ENCODE peak calls at places on chromosomes 5 and 9, in four cellular contexts. One of them, this sample, is unnamed.

GRCh38 chr5:100802188-100802587 is 100.9 kb downstream of the ST8SIA4 start:
- DNase-seq in nephron progenitor cell: no peak
- DNase-seq in WTC11: no peak
- DNase-seq in BJ: no peak
- DNase-seq in this sample: no peak

GRCh38 chr5:116824751-116825438 is 250.3 kb upstream of the SEMA6A start:
- DNase-seq in nephron progenitor cell: no peak
- DNase-seq in WTC11: no peak
- DNase-seq in BJ: no peak
- DNase-seq in this sample: no peak

GRCh38 chr9:133683494-133684460 is 47.6 kb downstream of the DBH start:
- DNase-seq in nephron progenitor cell: no peak
- DNase-seq in WTC11: no peak
- DNase-seq in BJ: no peak
- DNase-seq in this sample: no peak

GRCh38 chr5:160938532-160938931 is 86.5 kb upstream of the ATP10B start:
- DNase-seq in nephron progenitor cell: no peak
- DNase-seq in WTC11: no peak
- DNase-seq in BJ: no peak
- DNase-seq in this sample: peak; percentile 50

GRCh38 chr5:90940227-90940995 is 381.8 kb downstream of the ADGRV1 start:
- DNase-seq in nephron progenitor cell: peak; percentile 38
- DNase-seq in WTC11: peak; percentile 65
- DNase-seq in BJ: no peak
- DNase-seq in this sample: no peak

GRCh38 chr9:108562176-108562575 is 293.6 kb downstream of the ACTL7B start:
- DNase-seq in nephron progenitor cell: no peak
- DNase-seq in WTC11: no peak
- DNase-seq in BJ: no peak
- DNase-seq in this sample: no peak

GRCh38 chr5:178383301-178383918 is 150.8 kb upstream of the PHYKPL start:
- DNase-seq in nephron progenitor cell: no peak
- DNase-seq in WTC11: no peak
- DNase-seq in BJ: no peak
- DNase-seq in this sample: no peak

GRCh38 chr5:52895070-52895469 is 94.1 kb upstream of the ITGA2 start:
- DNase-seq in nephron progenitor cell: no peak
- DNase-seq in WTC11: no peak
- DNase-seq in BJ: no peak
- DNase-seq in this sample: no peak

GRCh38 chr9:123291736-123292135 is 23.4 kb upstream of the STRBP start:
- DNase-seq in nephron progenitor cell: no peak
- DNase-seq in WTC11: no peak
- DNase-seq in BJ: no peak
- DNase-seq in this sample: no peak

GRCh38 chr5:56211298-56211865 is 21.7 kb downstream of the ANKRD55 start:
- DNase-seq in nephron progenitor cell: peak; percentile 25
- DNase-seq in WTC11: no peak
- DNase-seq in BJ: peak; percentile 78
- DNase-seq in this sample: peak; percentile 92

GRCh38 chr9:130036099-130036498 is 6.9 kb downstream of the FNBP1 start:
- DNase-seq in nephron progenitor cell: no peak
- DNase-seq in WTC11: no peak
- DNase-seq in BJ: no peak
- DNase-seq in this sample: no peak

GRCh38 chr9:17906841-17907779 is 328.2 kb downstream of the SH3GL2 start:
- DNase-seq in nephron progenitor cell: peak; percentile 37
- DNase-seq in WTC11: peak; percentile 47
- DNase-seq in BJ: no peak
- DNase-seq in this sample: no peak

GRCh38 chr5:42235837-42236236 is 187.4 kb upstream of the GHR start:
- DNase-seq in nephron progenitor cell: no peak
- DNase-seq in WTC11: no peak
- DNase-seq in BJ: no peak
- DNase-seq in this sample: no peak

GRCh38 chr5:139882961-139883539 is 87.4 kb downstream of the PSD2 start:
- DNase-seq in nephron progenitor cell: no peak
- DNase-seq in WTC11: no peak
- DNase-seq in BJ: no peak
- DNase-seq in this sample: no peak

GRCh38 chr5:180090769-180091546 is 19.4 kb upstream of the RNF130 start:
- DNase-seq in nephron progenitor cell: no peak
- DNase-seq in WTC11: peak; percentile 67
- DNase-seq in BJ: no peak
- DNase-seq in this sample: no peak

GRCh38 chr5:10631597-10631996 is 67.7 kb downstream of the ANKRD33B start:
- DNase-seq in nephron progenitor cell: no peak
- DNase-seq in WTC11: no peak
- DNase-seq in BJ: no peak
- DNase-seq in this sample: no peak

GRCh38 chr5:9549941-9550340 is 4.1 kb upstream of the SEMA5A start:
- DNase-seq in nephron progenitor cell: no peak
- DNase-seq in WTC11: no peak
- DNase-seq in BJ: no peak
- DNase-seq in this sample: no peak

GRCh38 chr9:93974151-93974550 is 19.0 kb upstream of the BARX1 start:
- DNase-seq in nephron progenitor cell: no peak
- DNase-seq in WTC11: no peak
- DNase-seq in BJ: no peak
- DNase-seq in this sample: no peak

GRCh38 chr5:42813533-42813932 is 1.8 kb upstream of the SELENOP start:
- DNase-seq in nephron progenitor cell: peak; percentile 35
- DNase-seq in WTC11: peak; percentile 80
- DNase-seq in BJ: no peak
- DNase-seq in this sample: no peak

GRCh38 chr5:169805527-169805934 is 168.5 kb downstream of the DOCK2 start:
- DNase-seq in nephron progenitor cell: peak; percentile 29
- DNase-seq in WTC11: no peak
- DNase-seq in BJ: no peak
- DNase-seq in this sample: no peak

DNA sequence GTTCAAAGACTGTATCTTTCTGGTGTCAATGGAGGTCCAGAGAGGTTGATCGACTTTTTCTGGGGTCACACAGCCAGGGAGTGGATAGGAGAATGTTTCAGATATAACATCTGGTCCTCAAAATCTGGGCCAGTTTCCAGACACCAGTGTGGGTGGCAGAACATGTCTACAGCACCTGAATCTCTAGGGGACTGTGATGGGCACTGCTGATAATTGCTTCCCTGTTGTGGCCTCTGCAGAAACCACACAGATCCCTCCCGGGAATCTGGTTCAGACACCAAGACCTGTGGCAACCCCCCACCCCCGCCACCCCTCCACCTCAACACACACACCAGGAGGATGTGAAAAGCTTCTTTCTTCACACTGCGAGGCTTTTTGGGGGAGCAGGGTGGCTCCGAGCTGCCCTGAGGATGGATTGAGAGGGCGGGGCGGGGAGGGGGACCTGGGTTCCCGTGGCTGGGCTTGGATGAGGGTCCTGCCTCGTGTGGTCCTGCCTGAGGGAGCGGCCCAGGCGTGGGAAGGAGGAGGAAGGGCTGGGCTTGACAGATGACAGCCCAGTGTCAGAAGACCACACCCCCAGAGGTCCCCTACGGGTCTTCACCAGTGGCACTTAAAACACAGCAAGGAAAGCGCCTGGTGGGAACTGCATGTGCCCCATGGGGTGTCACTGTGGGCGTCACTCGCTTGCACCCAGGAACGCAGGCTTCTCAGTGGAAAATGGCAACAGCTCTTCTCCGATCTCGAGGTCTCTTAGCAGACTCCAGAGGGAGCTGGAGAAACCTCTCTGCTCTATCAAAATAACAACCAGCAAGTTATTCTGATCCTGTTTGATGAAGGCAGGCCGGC is 55.2 kb downstream of the TRIP13 start:
- DNase-seq in nephron progenitor cell: no peak
- DNase-seq in WTC11: no peak
- DNase-seq in BJ: no peak
- DNase-seq in this sample: no peak
- TF ChIP-seq CTCF in nephron progenitor cell: no peak
- TF ChIP-seq CTCF in WTC11: no peak
- TF ChIP-seq CTCF in BJ: peak; percentile 18
- TF ChIP-seq CTCF in this sample: no peak

GRCh38 chr5:14872070-14872989 is 752 bp upstream of the ANKH start:
- DNase-seq in nephron progenitor cell: peak; percentile 70
- DNase-seq in WTC11: peak; percentile 45
- DNase-seq in BJ: no peak
- DNase-seq in this sample: no peak
- TF ChIP-seq CTCF in nephron progenitor cell: no peak
- TF ChIP-seq CTCF in WTC11: no peak
- TF ChIP-seq CTCF in BJ: no peak
- TF ChIP-seq CTCF in this sample: no peak

DNA sequence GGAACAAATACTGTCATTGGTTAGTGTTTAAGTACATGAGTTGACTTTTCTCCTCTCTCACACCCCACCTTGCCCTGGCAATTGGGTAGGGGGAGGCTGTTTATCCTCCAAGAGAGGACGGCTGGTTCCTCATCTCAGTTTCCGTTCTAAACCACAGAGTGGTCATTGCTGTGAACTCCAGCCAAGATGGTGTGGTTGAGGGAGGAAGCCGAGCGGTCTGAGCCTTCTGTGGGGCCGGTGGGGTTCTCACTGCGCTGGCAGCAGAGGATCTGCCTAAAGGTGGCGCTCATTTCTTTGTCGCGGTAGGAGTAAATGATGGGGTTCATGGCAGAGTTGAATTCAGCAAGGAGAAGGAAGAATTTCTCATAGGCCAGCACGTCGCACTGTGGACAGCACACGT is 163.0 kb downstream of the LPAR1 start:
- DNase-seq in nephron progenitor cell: no peak
- DNase-seq in WTC11: peak; percentile 68
- DNase-seq in BJ: no peak
- DNase-seq in this sample: no peak
- TF ChIP-seq CTCF in nephron progenitor cell: no peak
- TF ChIP-seq CTCF in WTC11: peak; percentile 15
- TF ChIP-seq CTCF in BJ: no peak
- TF ChIP-seq CTCF in this sample: no peak

GRCh38 chr5:12934722-12935121 is 1009.8 kb downstream of the DNAH5 start:
- DNase-seq in nephron progenitor cell: no peak
- DNase-seq in WTC11: no peak
- DNase-seq in BJ: no peak
- DNase-seq in this sample: no peak
- TF ChIP-seq CTCF in nephron progenitor cell: no peak
- TF ChIP-seq CTCF in WTC11: no peak
- TF ChIP-seq CTCF in BJ: no peak
- TF ChIP-seq CTCF in this sample: no peak

GRCh38 chr9:35510745-35511428 is 21.0 kb downstream of the RUSC2 start:
- DNase-seq in nephron progenitor cell: no peak
- DNase-seq in WTC11: no peak
- DNase-seq in BJ: peak; percentile 99
- DNase-seq in this sample: peak; percentile 67
- TF ChIP-seq CTCF in nephron progenitor cell: no peak
- TF ChIP-seq CTCF in WTC11: no peak
- TF ChIP-seq CTCF in BJ: peak; percentile 41
- TF ChIP-seq CTCF in this sample: peak; percentile 35

GRCh38 chr5:142720561-142721275 is 34.8 kb upstream of the FGF1 start:
- DNase-seq in nephron progenitor cell: no peak
- DNase-seq in WTC11: no peak
- DNase-seq in BJ: no peak
- DNase-seq in this sample: no peak
- TF ChIP-seq CTCF in nephron progenitor cell: no peak
- TF ChIP-seq CTCF in WTC11: no peak
- TF ChIP-seq CTCF in BJ: no peak
- TF ChIP-seq CTCF in this sample: no peak

DNA sequence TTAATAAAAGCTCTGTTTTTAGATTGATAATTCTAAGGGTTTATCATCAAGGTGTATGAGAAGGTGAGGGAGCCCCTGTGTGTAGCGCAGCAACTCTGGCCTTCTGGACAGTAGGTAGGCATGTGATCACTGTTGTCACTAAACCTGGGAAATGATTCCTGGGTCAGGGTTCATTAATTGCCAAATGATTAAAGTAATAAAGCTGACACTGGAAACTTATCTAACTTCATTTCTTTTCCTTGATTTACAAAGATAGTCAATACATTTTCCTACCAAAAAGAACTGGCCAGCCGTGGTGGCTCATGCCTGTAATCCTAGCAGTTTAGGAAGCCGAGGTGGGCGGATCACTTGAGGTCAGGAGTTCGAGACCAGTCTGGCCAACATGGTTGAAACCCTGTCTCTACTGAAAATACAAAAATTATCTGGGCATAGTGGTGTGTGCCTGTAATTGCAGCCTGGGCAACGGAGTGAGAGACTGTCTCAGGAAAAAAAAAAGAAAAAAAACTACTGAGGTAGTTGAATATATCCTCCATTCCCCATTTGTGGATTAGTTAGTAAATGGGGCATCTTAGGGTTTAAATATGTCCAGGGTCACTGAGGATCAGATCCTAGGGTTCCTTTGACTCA is 2.4 kb downstream of the EHMT1 start:
- DNase-seq in nephron progenitor cell: no peak
- DNase-seq in WTC11: no peak
- DNase-seq in BJ: no peak
- DNase-seq in this sample: no peak
- TF ChIP-seq CTCF in nephron progenitor cell: peak; percentile 32
- TF ChIP-seq CTCF in WTC11: no peak
- TF ChIP-seq CTCF in BJ: peak; percentile 38
- TF ChIP-seq CTCF in this sample: peak; percentile 25

GRCh38 chr5:88925692-88926490 is 42.9 kb upstream of the MEF2C start:
- DNase-seq in nephron progenitor cell: no peak
- DNase-seq in WTC11: no peak
- DNase-seq in BJ: no peak
- DNase-seq in this sample: no peak

GRCh38 chr5:88929385-88929784 is 46.4 kb upstream of the MEF2C start:
- DNase-seq in nephron progenitor cell: no peak
- DNase-seq in WTC11: no peak
- DNase-seq in BJ: no peak
- DNase-seq in this sample: no peak

GRCh38 chr5:88926774-88927173 is 43.8 kb upstream of the MEF2C start:
- DNase-seq in nephron progenitor cell: no peak
- DNase-seq in WTC11: no peak
- DNase-seq in BJ: no peak
- DNase-seq in this sample: no peak

GRCh38 chr5:88934401-88934800 is 51.4 kb upstream of the MEF2C start:
- DNase-seq in nephron progenitor cell: no peak
- DNase-seq in WTC11: no peak
- DNase-seq in BJ: no peak
- DNase-seq in this sample: no peak

GRCh38 chr5:88930336-88930735 is 47.4 kb upstream of the MEF2C start:
- DNase-seq in nephron progenitor cell: no peak
- DNase-seq in WTC11: no peak
- DNase-seq in BJ: no peak
- DNase-seq in this sample: no peak
- TF ChIP-seq CTCF in nephron progenitor cell: no peak
- TF ChIP-seq CTCF in WTC11: no peak
- TF ChIP-seq CTCF in BJ: no peak
- TF ChIP-seq CTCF in this sample: no peak

GRCh38 chr9:5480919-5481743 is 29.2 kb upstream of the PDCD1LG2 start:
- DNase-seq in nephron progenitor cell: no peak
- DNase-seq in WTC11: no peak
- DNase-seq in BJ: no peak
- DNase-seq in this sample: no peak
- TF ChIP-seq CTCF in nephron progenitor cell: no peak
- TF ChIP-seq CTCF in WTC11: no peak
- TF ChIP-seq CTCF in BJ: peak; percentile 19
- TF ChIP-seq CTCF in this sample: no peak

GRCh38 chr5:54959673-54960418 is 25.5 kb downstream of the ESM1 start:
- DNase-seq in nephron progenitor cell: peak; percentile 21
- DNase-seq in WTC11: peak; percentile 71
- DNase-seq in BJ: no peak
- DNase-seq in this sample: no peak
- TF ChIP-seq CTCF in nephron progenitor cell: no peak
- TF ChIP-seq CTCF in WTC11: peak; percentile 33
- TF ChIP-seq CTCF in BJ: peak; percentile 27
- TF ChIP-seq CTCF in this sample: peak; percentile 33